ENCODE peak calls at places on chromosomes 13 and 19, in six cellular contexts. W, V, N, G, C and O are unnamed samples. For H3K4me1, the result is how much of the 10 kb centered on the place peaks cover.

GRCh38 chr19:1252221-1252817 is 3.9 kb downstream of the MIDN start:
- DNase-seq in C (no peak), V (peak), N (peak), W (peak), G (no peak), O (peak)

GRCh38 chr13:46347277-46347676 is 39.8 kb downstream of the RUBCNL start:
- DNase-seq in W (no peak), C (no peak), V (no peak), N (no peak), G (no peak), O (no peak)

GRCh38 chr13:111153977-111154332 is 38.8 kb downstream of the ARHGEF7 start:
- DNase-seq in W (peak), V (no peak), N (no peak), C (no peak), G (no peak), O (no peak)

GRCh38 chr19:43634877-43635560 is 4.6 kb downstream of the CADM4 start:
- DNase-seq in G (peak), C (no peak), N (no peak), V (peak), W (no peak), O (peak)

GRCh38 chr19:54257116-54257480 is at the start of gene LILRB5:
- DNase-seq in G (no peak), C (no peak), N (no peak), V (no peak), W (no peak), O (no peak)

GRCh38 chr13:32947411-32947810 is 68.8 kb upstream of the KL start:
- DNase-seq in V (no peak), G (no peak), W (no peak), N (no peak), C (no peak), O (no peak)

GRCh38 chr13:48873598-48873997 is 102.1 kb upstream of the FNDC3A start:
- DNase-seq in N (no peak), V (peak), C (no peak), G (peak), W (no peak), O (no peak)

GRCh38 chr13:85430216-85430615 is 369.0 kb downstream of the SLITRK6 start:
- DNase-seq in C (no peak), G (no peak), V (no peak), W (no peak), N (no peak), O (no peak)

GRCh38 chr13:80921971-80922370 is 581.0 kb upstream of the SPRY2 start:
- DNase-seq in G (no peak), W (no peak), N (no peak), C (no peak), V (peak), O (no peak)

GRCh38 chr13:106110241-106110855 is 425.1 kb downstream of the EFNB2 start:
- DNase-seq in G (peak), W (no peak), N (no peak), C (no peak), V (no peak), O (no peak)

GRCh38 chr13:26050568-26051230 is 1.1 kb downstream of the SHISA2 start:
- DNase-seq in V (peak), W (no peak), G (peak), N (peak), C (no peak), O (no peak)

GRCh38 chr19:40603719-40604646 is 2.8 kb downstream of the LTBP4 start:
- DNase-seq in G (peak), W (peak), N (peak), V (peak), C (peak), O (peak)

GRCh38 chr13:45907501-45907900 is 55.9 kb upstream of the SIAH3 start:
- DNase-seq in V (no peak), W (no peak), C (no peak), G (no peak), N (no peak), O (no peak)

GRCh38 chr19:4225902-4226301 is 3.4 kb upstream of the EBI3 start:
- DNase-seq in N (no peak), G (no peak), W (no peak), C (no peak), V (no peak), O (no peak)

GRCh38 chr13:23570099-23570926 is at the start of gene TNFRSF19:
- DNase-seq in W (peak), N (no peak), G (peak), V (peak), C (peak), O (no peak)

GRCh38 chr13:29446016-29446415 is 149.5 kb downstream of the SLC7A1 start:
- DNase-seq in N (no peak), C (no peak), G (no peak), W (no peak), V (no peak), O (no peak)
- H3K4me1 ChIP-seq in N (under half), C (under half), G (under half), W (under half), V (under half), O (under half)

GRCh38 chr19:2663920-2664571 is 38.4 kb downstream of the GNG7 start:
- DNase-seq in W (no peak), C (no peak), G (no peak), V (peak), N (no peak), O (no peak)

GRCh38 chr19:2659856-2660432 is 42.5 kb downstream of the GNG7 start:
- DNase-seq in N (no peak), V (no peak), G (peak), W (no peak), C (no peak), O (no peak)

GRCh38 chr19:2665103-2665502 is 37.4 kb downstream of the GNG7 start:
- DNase-seq in W (no peak), C (no peak), N (no peak), V (no peak), G (no peak), O (no peak)

GRCh38 chr19:2666344-2666994 is 36.0 kb downstream of the GNG7 start:
- DNase-seq in W (no peak), N (no peak), C (no peak), G (no peak), V (no peak), O (no peak)

GRCh38 chr19:2661615-2662014 is 40.9 kb downstream of the GNG7 start:
- DNase-seq in V (no peak), G (no peak), C (no peak), W (no peak), N (no peak), O (no peak)
- TF ChIP-seq CTCF in V (no peak), G (no peak), C (no peak), W (no peak), N (no peak), O (no peak)

GRCh38 chr19:6724631-6725185 is 4.3 kb upstream of the C3 start:
- DNase-seq in C (no peak), N (no peak), G (no peak), W (no peak), V (no peak), O (no peak)
- H3K4me1 ChIP-seq in C (under half), N (half or more), G (under half), W (under half), V (under half), O (under half)

DNA sequence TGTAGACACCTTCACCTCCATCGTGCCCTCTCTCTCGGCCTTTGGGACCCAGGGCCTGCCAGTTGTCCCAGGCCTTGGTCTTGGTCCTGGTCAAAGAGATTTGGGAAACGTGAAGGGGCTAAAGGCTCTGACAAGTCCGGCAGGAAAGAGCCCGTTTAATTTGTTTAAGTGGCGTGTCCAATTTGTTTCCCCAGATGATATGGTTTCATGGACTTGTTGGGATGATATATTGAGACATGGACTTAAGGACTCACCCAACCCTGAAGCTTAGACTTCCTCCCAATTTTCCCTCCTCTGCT is 2.7 kb downstream of the CLEC11A start:
- DNase-seq in G (no peak), N (no peak), C (no peak), W (no peak), V (no peak), O (no peak)
- TF ChIP-seq CTCF in G (no peak), N (no peak), C (no peak), W (no peak), V (no peak), O (no peak)

GRCh38 chr13:44710576-44710975 is 134.4 kb upstream of the TSC22D1 start:
- DNase-seq in G (no peak), N (no peak), W (no peak), C (no peak), V (peak), O (no peak)
- H3K4me1 ChIP-seq in G (under half), N (under half), W (under half), C (under half), V (under half), O (under half)

DNA sequence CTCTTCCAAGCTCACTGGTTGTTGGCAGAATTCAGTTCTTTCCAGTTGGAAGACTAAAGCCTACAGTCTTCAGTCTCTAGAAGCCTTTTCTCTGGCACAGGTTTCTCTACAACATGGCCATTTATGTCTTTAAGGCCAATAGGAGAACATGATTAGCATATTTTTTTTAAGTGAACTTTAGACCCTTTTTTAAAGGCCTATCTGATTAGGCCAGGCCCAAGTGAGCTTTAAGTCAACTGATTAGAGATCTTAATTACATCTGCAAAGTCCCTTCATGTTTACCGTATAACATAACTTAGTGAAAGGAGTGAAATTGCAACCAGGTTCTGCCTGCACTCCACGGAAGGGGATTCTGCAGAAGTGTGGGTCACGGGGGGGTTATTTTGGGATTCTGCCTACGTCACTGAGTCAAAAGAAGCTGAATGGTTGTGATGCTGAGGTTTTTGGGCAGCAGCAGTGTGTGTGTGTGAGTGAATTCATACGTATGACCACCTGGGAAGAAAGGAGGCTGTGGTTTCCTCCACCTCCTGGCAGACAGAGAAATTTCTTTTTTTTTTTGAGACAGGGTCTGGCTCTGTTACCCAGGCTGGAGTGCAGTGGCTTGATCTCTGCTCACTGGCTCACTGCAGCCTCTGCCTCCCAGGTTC is 31.7 kb downstream of the ALOX5AP start:
- DNase-seq in N (no peak), V (no peak), W (no peak), G (no peak), C (no peak), O (no peak)
- TF ChIP-seq CTCF in N (no peak), V (no peak), W (no peak), G (no peak), C (no peak), O (no peak)

GRCh38 chr19:7355871-7356270 is 7.1 kb downstream of the ARHGEF18 start:
- DNase-seq in W (no peak), V (no peak), G (no peak), N (no peak), C (no peak), O (no peak)
- H3K4me1 ChIP-seq in W (under half), V (under half), G (under half), N (under half), C (under half), O (under half)

DNA sequence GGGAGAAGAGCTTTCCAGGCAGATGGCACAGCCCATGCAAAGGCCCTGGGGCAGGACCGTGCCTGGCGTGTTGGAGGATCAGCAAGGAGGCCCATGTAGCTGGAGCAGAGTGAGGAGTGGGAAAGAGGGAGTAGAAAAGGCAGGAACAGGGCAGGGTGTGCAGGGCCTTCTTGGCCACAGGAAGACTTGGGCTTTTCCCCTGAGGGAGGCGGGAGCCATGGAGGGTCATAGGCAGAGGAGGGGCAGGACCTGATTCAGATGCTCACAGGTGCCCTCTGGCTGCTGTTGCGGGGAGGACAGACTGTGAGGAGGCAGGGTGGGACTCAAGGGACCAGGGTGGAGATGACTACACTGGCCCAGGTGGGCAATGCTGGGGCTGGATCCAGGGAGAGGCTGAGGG is 13.8 kb upstream of the PTPRS start:
- DNase-seq in V (peak), C (no peak), N (no peak), W (no peak), G (peak), O (no peak)
- TF ChIP-seq CTCF in V (peak), C (no peak), N (no peak), W (no peak), G (peak), O (no peak)

DNA sequence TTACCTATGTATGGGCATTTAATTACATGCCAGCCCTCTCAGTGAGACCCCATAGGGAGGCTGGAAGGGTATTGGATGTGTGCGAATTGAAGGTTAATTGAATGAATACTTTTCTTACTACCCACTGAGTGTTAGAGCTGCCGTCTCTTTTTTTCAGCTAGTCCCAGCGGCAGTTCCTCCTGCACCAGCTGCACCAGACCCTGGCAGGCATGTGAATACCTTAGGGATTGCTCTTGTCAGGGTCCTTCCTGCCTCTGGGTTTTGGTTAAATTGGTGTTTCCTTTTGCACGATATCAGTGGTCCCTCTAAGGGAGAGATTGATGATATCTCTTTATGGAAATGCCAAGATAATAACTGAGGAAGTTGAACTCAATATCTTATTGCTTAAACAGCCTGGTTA is 9.8 kb upstream of the CXCL17 start:
- DNase-seq in C (no peak), G (no peak), W (no peak), N (no peak), V (no peak), O (no peak)
- H3K4me1 ChIP-seq in C (under half), G (under half), W (under half), N (under half), V (under half), O (under half)